ENCODE peak calls at places on chromosome 1, in ten cellular contexts. One of them, this sample, is unnamed.

GRCh38 chr1:46300673-46301405 is 2.6 kb downstream of the LRRC41 start:
- DNase-seq in AML-193: no peak
- DNase-seq in bronchial epithelial cell: no peak
- DNase-seq in GM23248: peak
- DNase-seq in MV-4-11: no peak
- DNase-seq in renal cortical epithelial cell: no peak
- DNase-seq in A549: no peak
- DNase-seq in small intestine: no peak
- DNase-seq in AG09319: no peak
- DNase-seq in stimulated activated CD8-positive, alpha-beta memory T cell treated with anti-CD3 and anti-CD28 coated beads, Interleukin-7, amount 100 ng/mL, for 1 hour: no peak
- DNase-seq in this sample: no peak

GRCh38 chr1:8938232-8939117 is 7.2 kb upstream of the CA6 start:
- DNase-seq in GM23248: no peak
- DNase-seq in AG09319: no peak
- DNase-seq in A549: no peak
- DNase-seq in renal cortical epithelial cell: no peak
- DNase-seq in bronchial epithelial cell: no peak
- DNase-seq in MV-4-11: peak
- DNase-seq in small intestine: no peak
- DNase-seq in AML-193: peak
- DNase-seq in stimulated activated CD8-positive, alpha-beta memory T cell treated with anti-CD3 and anti-CD28 coated beads, Interleukin-7, amount 100 ng/mL, for 1 hour: no peak
- DNase-seq in this sample: no peak

GRCh38 chr1:34113887-34114286 is 51.1 kb downstream of the CSMD2 start:
- DNase-seq in MV-4-11: peak
- DNase-seq in renal cortical epithelial cell: peak
- DNase-seq in stimulated activated CD8-positive, alpha-beta memory T cell treated with anti-CD3 and anti-CD28 coated beads, Interleukin-7, amount 100 ng/mL, for 1 hour: no peak
- DNase-seq in bronchial epithelial cell: peak
- DNase-seq in GM23248: peak
- DNase-seq in AML-193: no peak
- DNase-seq in small intestine: peak
- DNase-seq in AG09319: peak
- DNase-seq in A549: peak
- DNase-seq in this sample: no peak

GRCh38 chr1:92973203-92973907 is 12.1 kb upstream of the DIPK1A start:
- DNase-seq in AG09319: no peak
- DNase-seq in GM23248: peak
- DNase-seq in A549: no peak
- DNase-seq in small intestine: no peak
- DNase-seq in AML-193: no peak
- DNase-seq in stimulated activated CD8-positive, alpha-beta memory T cell treated with anti-CD3 and anti-CD28 coated beads, Interleukin-7, amount 100 ng/mL, for 1 hour: no peak
- DNase-seq in renal cortical epithelial cell: no peak
- DNase-seq in bronchial epithelial cell: peak
- DNase-seq in MV-4-11: peak
- DNase-seq in this sample: no peak

GRCh38 chr1:51168946-51169345 is 66.9 kb downstream of the C1orf185 start:
- DNase-seq in MV-4-11: no peak
- DNase-seq in small intestine: no peak
- DNase-seq in stimulated activated CD8-positive, alpha-beta memory T cell treated with anti-CD3 and anti-CD28 coated beads, Interleukin-7, amount 100 ng/mL, for 1 hour: no peak
- DNase-seq in renal cortical epithelial cell: no peak
- DNase-seq in GM23248: no peak
- DNase-seq in A549: no peak
- DNase-seq in AML-193: no peak
- DNase-seq in bronchial epithelial cell: no peak
- DNase-seq in AG09319: no peak
- DNase-seq in this sample: no peak

GRCh38 chr1:152786077-152786476 is at the start of gene LCE1E:
- DNase-seq in AG09319: no peak
- DNase-seq in AML-193: no peak
- DNase-seq in A549: no peak
- DNase-seq in renal cortical epithelial cell: no peak
- DNase-seq in bronchial epithelial cell: peak
- DNase-seq in stimulated activated CD8-positive, alpha-beta memory T cell treated with anti-CD3 and anti-CD28 coated beads, Interleukin-7, amount 100 ng/mL, for 1 hour: no peak
- DNase-seq in MV-4-11: no peak
- DNase-seq in GM23248: no peak
- DNase-seq in small intestine: no peak
- DNase-seq in this sample: no peak

GRCh38 chr1:10668241-10668761 is 128.1 kb downstream of the CASZ1 start:
- DNase-seq in AML-193: no peak
- DNase-seq in stimulated activated CD8-positive, alpha-beta memory T cell treated with anti-CD3 and anti-CD28 coated beads, Interleukin-7, amount 100 ng/mL, for 1 hour: no peak
- DNase-seq in A549: no peak
- DNase-seq in renal cortical epithelial cell: no peak
- DNase-seq in bronchial epithelial cell: no peak
- DNase-seq in AG09319: no peak
- DNase-seq in small intestine: no peak
- DNase-seq in GM23248: no peak
- DNase-seq in MV-4-11: no peak
- DNase-seq in this sample: no peak

GRCh38 chr1:1182491-1183220 is 9.0 kb downstream of the TTLL10 start:
- DNase-seq in bronchial epithelial cell: no peak
- DNase-seq in AG09319: no peak
- DNase-seq in stimulated activated CD8-positive, alpha-beta memory T cell treated with anti-CD3 and anti-CD28 coated beads, Interleukin-7, amount 100 ng/mL, for 1 hour: no peak
- DNase-seq in MV-4-11: no peak
- DNase-seq in renal cortical epithelial cell: no peak
- DNase-seq in GM23248: no peak
- DNase-seq in AML-193: no peak
- DNase-seq in small intestine: no peak
- DNase-seq in A549: no peak
- DNase-seq in this sample: peak

GRCh38 chr1:185250063-185250462 is 67.0 kb downstream of the IVNS1ABP start:
- DNase-seq in AG09319: no peak
- DNase-seq in stimulated activated CD8-positive, alpha-beta memory T cell treated with anti-CD3 and anti-CD28 coated beads, Interleukin-7, amount 100 ng/mL, for 1 hour: no peak
- DNase-seq in renal cortical epithelial cell: no peak
- DNase-seq in A549: no peak
- DNase-seq in GM23248: no peak
- DNase-seq in bronchial epithelial cell: no peak
- DNase-seq in AML-193: no peak
- DNase-seq in MV-4-11: no peak
- DNase-seq in small intestine: no peak
- DNase-seq in this sample: no peak

GRCh38 chr1:94327001-94327685 is 89.8 kb upstream of the ARHGAP29 start:
- DNase-seq in GM23248: peak
- DNase-seq in stimulated activated CD8-positive, alpha-beta memory T cell treated with anti-CD3 and anti-CD28 coated beads, Interleukin-7, amount 100 ng/mL, for 1 hour: no peak
- DNase-seq in AG09319: no peak
- DNase-seq in small intestine: no peak
- DNase-seq in MV-4-11: no peak
- DNase-seq in AML-193: no peak
- DNase-seq in bronchial epithelial cell: no peak
- DNase-seq in renal cortical epithelial cell: peak
- DNase-seq in A549: no peak
- DNase-seq in this sample: peak

GRCh38 chr1:227725036-227725435 is 10.1 kb downstream of the JMJD4 start:
- DNase-seq in AML-193: no peak
- DNase-seq in bronchial epithelial cell: no peak
- DNase-seq in GM23248: no peak
- DNase-seq in small intestine: no peak
- DNase-seq in AG09319: no peak
- DNase-seq in renal cortical epithelial cell: no peak
- DNase-seq in A549: no peak
- DNase-seq in MV-4-11: no peak
- DNase-seq in stimulated activated CD8-positive, alpha-beta memory T cell treated with anti-CD3 and anti-CD28 coated beads, Interleukin-7, amount 100 ng/mL, for 1 hour: no peak
- DNase-seq in this sample: no peak

GRCh38 chr1:23169727-23170335 is 1.2 kb upstream of the LUZP1 start:
- DNase-seq in A549: no peak
- DNase-seq in bronchial epithelial cell: peak
- DNase-seq in stimulated activated CD8-positive, alpha-beta memory T cell treated with anti-CD3 and anti-CD28 coated beads, Interleukin-7, amount 100 ng/mL, for 1 hour: no peak
- DNase-seq in AML-193: peak
- DNase-seq in MV-4-11: peak
- DNase-seq in AG09319: peak
- DNase-seq in GM23248: peak
- DNase-seq in renal cortical epithelial cell: no peak
- DNase-seq in small intestine: peak
- DNase-seq in this sample: no peak